ENCODE peak calls at places on chromosomes 1 and 21, in five cellular contexts. V is astrocyte of the spinal cord, W is fibroblast of the aortic adventitia, D is cardiac muscle cell, F is left lung. E is an unnamed sample.

GRCh38 chr1:185636848-185637247 is 97.3 kb upstream of the HMCN1 start:
- DNase-seq in F (no peak), V (no peak), W (no peak), D (no peak), E (no peak)

GRCh38 chr21:10430007-10430406 is 91.4 kb upstream of the TPTE start:
- DNase-seq in D (no peak), V (no peak), W (no peak), F (no peak), E (no peak)

GRCh38 chr1:48089356-48089891 is 92.2 kb upstream of the TRABD2B start:
- DNase-seq in V (no peak), W (no peak), D (no peak), F (peak), E (no peak)

GRCh38 chr1:230191079-230191478 is 124.0 kb downstream of the GALNT2 start:
- DNase-seq in F (no peak), D (peak), W (peak), V (peak), E (peak)

GRCh38 chr1:241551759-241552638 is 19.8 kb downstream of the KMO start:
- DNase-seq in V (no peak), W (no peak), F (no peak), D (no peak), E (no peak)

GRCh38 chr1:227925582-227926198 is 22.0 kb downstream of the WNT9A start:
- DNase-seq in D (no peak), F (no peak), V (no peak), W (no peak), E (no peak)

GRCh38 chr1:56688522-56689026 is 43.5 kb downstream of the PRKAA2 start:
- DNase-seq in V (peak), W (peak), F (no peak), D (no peak), E (peak)

GRCh38 chr1:115507256-115507589 is 134.5 kb upstream of the VANGL1 start:
- DNase-seq in W (peak), D (peak), V (peak), F (no peak), E (peak)

GRCh38 chr21:16912075-16912474 is 600.8 kb upstream of the CXADR start:
- DNase-seq in D (no peak), F (no peak), W (peak), V (peak), E (peak)

GRCh38 chr1:39132505-39133339 is 71.8 kb upstream of the MACF1 start:
- DNase-seq in V (peak), D (peak), W (peak), F (peak), E (peak)

GRCh38 chr1:224503161-224504118 is 68.8 kb upstream of the WDR26 start:
- DNase-seq in V (peak), W (peak), D (peak), F (peak), E (peak)

GRCh38 chr1:223803211-223803610 is 42.5 kb downstream of the TP53BP2 start:
- DNase-seq in W (no peak), D (no peak), F (no peak), V (no peak), E (no peak)

GRCh38 chr1:213821943-213822334 is 165.8 kb upstream of the PROX1 start:
- DNase-seq in F (no peak), W (no peak), D (no peak), V (no peak), E (no peak)

GRCh38 chr1:158652721-158653334 is 33.7 kb downstream of the SPTA1 start:
- DNase-seq in F (no peak), W (no peak), D (no peak), V (no peak), E (no peak)

GRCh38 chr1:10777749-10778574 is 18.5 kb downstream of the CASZ1 start:
- DNase-seq in D (no peak), V (no peak), F (no peak), W (no peak), E (no peak)

GRCh38 chr1:182615468-182616129 is 11.4 kb upstream of the RGS16 start:
- DNase-seq in V (peak), F (no peak), D (peak), W (peak), E (peak)

GRCh38 chr1:109241841-109242301 is 7.5 kb upstream of the CELSR2 start:
- DNase-seq in D (no peak), F (peak), W (no peak), V (no peak), E (no peak)

GRCh38 chr1:232473900-232474299 is 156.0 kb downstream of the SIPA1L2 start:
- DNase-seq in F (no peak), V (no peak), D (no peak), W (no peak), E (no peak)

GRCh38 chr1:211260161-211261107 is 1.3 kb downstream of the RCOR3 start:
- DNase-seq in V (peak), F (peak), D (peak), W (peak), E (peak)

GRCh38 chr1:3674100-3675094 is 22.1 kb downstream of the TP73 start:
- DNase-seq in W (no peak), V (no peak), F (peak), D (peak), E (peak)

GRCh38 chr1:43352351-43352705 is 6.5 kb upstream of the CDC20 start:
- DNase-seq in D (no peak), F (no peak), W (no peak), V (no peak), E (no peak)

GRCh38 chr1:161305872-161306519 is 3.8 kb downstream of the MPZ start:
- DNase-seq in F (peak), V (peak), W (peak), D (peak), E (peak)

GRCh38 chr1:216034506-216034905 is 388.7 kb downstream of the USH2A start:
- DNase-seq in W (no peak), F (no peak), V (no peak), D (peak), E (no peak)
- TF ChIP-seq CTCF in W (no peak), F (no peak), V (no peak), D (no peak), E (no peak)

GRCh38 chr1:93845554-93846150 is 33.4 kb downstream of the DNTTIP2 start:
- DNase-seq in V (peak), F (no peak), W (peak), D (no peak), E (peak)
- H3K4me3 ChIP-seq in V (peak), F (peak), W (peak), D (peak), E (peak)

DNA sequence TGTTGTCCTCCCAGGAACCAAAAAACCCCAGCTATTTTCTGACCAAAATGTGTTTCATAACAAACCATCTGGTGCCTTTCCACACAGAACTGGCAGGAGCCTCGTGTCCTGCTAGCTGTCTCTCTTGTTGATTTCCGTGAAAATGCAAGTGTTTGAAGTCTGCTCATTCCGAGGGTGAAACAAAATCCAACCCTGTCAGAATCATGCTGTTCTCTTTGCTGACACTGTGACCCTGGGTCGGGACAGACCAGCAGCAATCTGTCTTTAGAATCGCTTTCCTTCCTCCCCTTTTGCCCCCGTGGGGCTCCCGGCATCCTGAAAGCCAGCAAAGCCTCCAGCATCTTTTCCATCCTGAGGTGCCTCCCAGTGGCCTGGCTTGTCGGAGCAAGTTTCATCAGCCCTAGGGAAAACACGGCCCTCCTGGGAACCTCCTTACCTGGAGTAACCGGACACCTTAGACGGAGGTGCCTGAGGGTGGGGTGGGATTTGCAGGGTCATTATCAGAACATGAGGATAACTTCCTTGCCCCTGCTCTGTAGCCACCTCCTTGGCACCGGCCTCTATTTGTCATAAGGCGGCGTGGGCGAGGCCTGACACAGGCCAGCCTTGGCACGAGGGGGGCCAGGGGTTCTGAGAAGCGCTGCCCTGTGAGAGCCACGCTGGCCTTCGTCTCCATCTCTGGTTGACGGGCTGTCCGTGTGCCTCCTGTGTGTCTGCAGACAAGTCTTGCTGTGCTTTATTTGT is 24.9 kb downstream of the LDLRAP1 start:
- DNase-seq in W (peak), F (no peak), V (peak), D (no peak), E (peak)
- TF ChIP-seq CTCF in W (no peak), F (no peak), V (no peak), D (no peak), E (peak)

GRCh38 chr21:31855180-31855579 is 17.6 kb upstream of the HUNK start:
- DNase-seq in W (no peak), D (no peak), F (no peak), V (no peak), E (no peak)
- H3K4me3 ChIP-seq in W (no peak), D (no peak), F (no peak), V (no peak), E (no peak)

E was measured in choroid plexus epithelial cell.